ENCODE peak calls at places on chromosomes 16 and 17, in ten cellular contexts. W is Right ventricle myocardium superior; D is heart right ventricle; B is T-helper 2 cell; L is SK-MEL-5; C is NCI-H1436; I is CD4-positive, CD25-positive, alpha-beta regulatory T cell; P is dorsolateral prefrontal cortex; H is WTC11; K is activated CD8-positive, alpha-beta memory T cell treated with anti-CD3 and anti-CD28 coated beads for 48 hours. Q is an unnamed sample.

GRCh38 chr17:43200127-43200526 is 11.5 kb upstream of the TMEM106A start:
- DNase-seq in W (no peak), D (no peak), B (no peak), L (no peak), C (peak), I (no peak), P (no peak), H (no peak), K (no peak), Q (no peak)

GRCh38 chr17:83010323-83011200 is 68.8 kb upstream of the METRNL start:
- DNase-seq in W (no peak), D (no peak), B (no peak), L (no peak), C (no peak), I (no peak), P (no peak), H (no peak), K (no peak), Q (no peak)

GRCh38 chr17:74842146-74842598 is 17.5 kb downstream of the GRIN2C start:
- DNase-seq in W (no peak), D (no peak), B (no peak), L (peak), C (no peak), I (no peak), P (no peak), H (no peak), K (no peak), Q (no peak)

GRCh38 chr16:89309438-89310122 is 92.1 kb downstream of the ZNF778 start:
- DNase-seq in W (no peak), D (no peak), B (no peak), L (no peak), C (no peak), I (no peak), P (no peak), H (no peak), K (no peak), Q (no peak)

GRCh38 chr17:52604105-52604504 is 445.6 kb upstream of the CA10 start:
- DNase-seq in W (no peak), D (no peak), B (no peak), L (no peak), C (no peak), I (no peak), P (no peak), H (no peak), K (no peak), Q (no peak)

GRCh38 chr17:45867702-45868101 is 23.0 kb downstream of the SPPL2C start:
- DNase-seq in W (no peak), D (no peak), B (no peak), L (no peak), C (peak), I (no peak), P (no peak), H (no peak), K (no peak), Q (no peak)

GRCh38 chr17:13182450-13182849 is 164.6 kb upstream of the ELAC2 start:
- DNase-seq in W (no peak), D (no peak), B (no peak), L (no peak), C (no peak), I (no peak), P (no peak), H (no peak), K (no peak), Q (peak)

GRCh38 chr16:50266337-50267091 is at the start of gene ADCY7:
- DNase-seq in W (peak), D (peak), B (peak), L (peak), C (no peak), I (peak), P (no peak), H (peak), K (peak), Q (no peak)

GRCh38 chr17:76368545-76368944 is 14.8 kb upstream of the PRPSAP1 start:
- DNase-seq in W (no peak), D (no peak), B (no peak), L (no peak), C (no peak), I (no peak), P (no peak), H (no peak), K (no peak), Q (no peak)

GRCh38 chr16:77414752-77415231 is 20.0 kb downstream of the ADAMTS18 start:
- DNase-seq in W (no peak), D (no peak), B (no peak), L (no peak), C (no peak), I (no peak), P (no peak), H (no peak), K (no peak), Q (no peak)

GRCh38 chr16:29192329-29193247 is 207.7 kb downstream of the LAT start:
- DNase-seq in W (peak), D (no peak), B (no peak), L (peak), C (no peak), I (no peak), P (no peak), H (no peak), K (no peak), Q (no peak)

GRCh38 chr16:89358030-89359005 is 132.0 kb downstream of the ANKRD11 start:
- DNase-seq in W (no peak), D (no peak), B (no peak), L (no peak), C (no peak), I (peak), P (no peak), H (no peak), K (no peak), Q (no peak)

GRCh38 chr17:80594666-80595269 is 50.1 kb downstream of the RPTOR start:
- DNase-seq in W (no peak), D (no peak), B (no peak), L (no peak), C (no peak), I (no peak), P (no peak), H (no peak), K (no peak), Q (no peak)

GRCh38 chr17:47948706-47949196 is 7.4 kb downstream of the PNPO start:
- DNase-seq in W (no peak), D (no peak), B (no peak), L (no peak), C (no peak), I (no peak), P (no peak), H (no peak), K (no peak), Q (no peak)

GRCh38 chr16:3274490-3274889 is 8.8 kb upstream of the ZNF263 start:
- DNase-seq in W (no peak), D (no peak), B (no peak), L (peak), C (no peak), I (no peak), P (no peak), H (no peak), K (no peak), Q (no peak)

GRCh38 chr16:83717814-83718213 is 90.0 kb upstream of the HSBP1 start:
- DNase-seq in W (no peak), D (peak), B (no peak), L (peak), C (no peak), I (no peak), P (peak), H (no peak), K (no peak), Q (no peak)

GRCh38 chr16:17435324-17435723 is 35.4 kb downstream of the XYLT1 start:
- DNase-seq in W (no peak), D (no peak), B (no peak), L (no peak), C (no peak), I (no peak), P (no peak), H (no peak), K (no peak), Q (no peak)

GRCh38 chr16:2341456-2342447 is 1.2 kb upstream of the ABCA3 start:
- DNase-seq in W (peak), D (peak), B (no peak), L (no peak), C (no peak), I (no peak), P (no peak), H (peak), K (no peak), Q (no peak)

GRCh38 chr17:73491648-73492047 is 152.6 kb downstream of the SDK2 start:
- DNase-seq in W (no peak), D (no peak), B (no peak), L (no peak), C (no peak), I (no peak), P (no peak), H (no peak), K (no peak), Q (no peak)

GRCh38 chr17:28151001-28151400 is 108.5 kb downstream of the NLK start:
- DNase-seq in W (no peak), D (no peak), B (no peak), L (no peak), C (peak), I (no peak), P (no peak), H (no peak), K (no peak), Q (peak)

GRCh38 chr17:79026345-79027273 is 2.6 kb downstream of the C1QTNF1 start:
- DNase-seq in W (peak), D (no peak), B (no peak), L (peak), C (no peak), I (no peak), P (no peak), H (no peak), K (no peak), Q (no peak)

GRCh38 chr16:49701867-49702494 is 153.9 kb downstream of the ZNF423 start:
- DNase-seq in W (peak), D (peak), B (no peak), L (no peak), C (peak), I (no peak), P (peak), H (peak), K (no peak), Q (peak)

GRCh38 chr16:1980026-1980769 is 1.1 kb downstream of the NOXO1 start:
- DNase-seq in W (no peak), D (no peak), B (no peak), L (no peak), C (no peak), I (no peak), P (no peak), H (peak), K (no peak), Q (no peak)

GRCh38 chr17:45889579-45889978 is 4.8 kb upstream of the MAPT start:
- DNase-seq in W (no peak), D (no peak), B (no peak), L (peak), C (no peak), I (no peak), P (no peak), H (peak), K (no peak), Q (no peak)

GRCh38 chr16:76277099-76278030 is at the start of gene CNTNAP4:
- DNase-seq in W (peak), D (no peak), B (no peak), L (no peak), C (no peak), I (no peak), P (peak), H (peak), K (no peak), Q (no peak)

GRCh38 chr17:82548681-82549303 is 29.3 kb downstream of the FOXK2 start:
- DNase-seq in W (peak), D (peak), B (no peak), L (no peak), C (no peak), I (no peak), P (no peak), H (no peak), K (no peak), Q (no peak)

GRCh38 chr16:49592507-49593422 is 219.2 kb downstream of the C16orf78 start:
- DNase-seq in W (no peak), D (peak), B (no peak), L (peak), C (peak), I (peak), P (no peak), H (peak), K (peak), Q (peak)

GRCh38 chr16:81850197-81850944 is 71.3 kb downstream of the PLCG2 start:
- DNase-seq in W (no peak), D (no peak), B (no peak), L (no peak), C (no peak), I (no peak), P (no peak), H (no peak), K (no peak), Q (no peak)

GRCh38 chr17:9484789-9485188 is 90.8 kb downstream of the STX8 start:
- DNase-seq in W (no peak), D (no peak), B (no peak), L (no peak), C (no peak), I (no peak), P (no peak), H (no peak), K (no peak), Q (no peak)

GRCh38 chr17:50822550-50822949 is 12.8 kb upstream of the WFIKKN2 start:
- DNase-seq in W (no peak), D (no peak), B (no peak), L (no peak), C (no peak), I (no peak), P (no peak), H (no peak), K (no peak), Q (no peak)

GRCh38 chr16:71368958-71369357 is 10.4 kb downstream of the CALB2 start:
- DNase-seq in W (no peak), D (no peak), B (no peak), L (no peak), C (no peak), I (no peak), P (no peak), H (no peak), K (no peak), Q (no peak)

GRCh38 chr17:21286066-21286770 is 1.7 kb downstream of the MAP2K3 start:
- DNase-seq in W (peak), D (peak), B (no peak), L (peak), C (no peak), I (no peak), P (peak), H (no peak), K (no peak), Q (no peak)

GRCh38 chr16:66569131-66569530 is 2.9 kb downstream of the CMTM1 start:
- DNase-seq in W (no peak), D (no peak), B (no peak), L (no peak), C (no peak), I (no peak), P (no peak), H (no peak), K (no peak), Q (no peak)

GRCh38 chr17:49748791-49749190 is 15.1 kb downstream of the FAM117A start:
- DNase-seq in W (no peak), D (no peak), B (no peak), L (no peak), C (no peak), I (peak), P (no peak), H (no peak), K (peak), Q (no peak)

GRCh38 chr17:3794890-3795757 is 5.9 kb downstream of the ITGAE start:
- DNase-seq in W (no peak), D (no peak), B (no peak), L (no peak), C (no peak), I (peak), P (no peak), H (no peak), K (peak), Q (no peak)